ENCODE peak calls at places on chromosomes 4 and X, in four cellular contexts. One of them, this sample, is unnamed.

GRCh38 chr4:173520921-173521473 is 9.0 kb downstream of the HAND2 start:
- DNase-seq in esophagus squamous epithelium: no peak
- DNase-seq in ovary: no peak
- DNase-seq in uterus: no peak
- DNase-seq in this sample: no peak

GRCh38 chr4:80213117-80213815 is 16.0 kb downstream of the PRDM8 start:
- DNase-seq in esophagus squamous epithelium: no peak
- DNase-seq in ovary: no peak
- DNase-seq in uterus: no peak
- DNase-seq in this sample: no peak

GRCh38 chrX:112473654-112474053 is 206.1 kb downstream of the LHFPL1 start:
- DNase-seq in esophagus squamous epithelium: no peak
- DNase-seq in ovary: no peak
- DNase-seq in uterus: no peak
- DNase-seq in this sample: no peak

GRCh38 chr4:76377922-76378321 is 43.0 kb downstream of the CCDC158 start:
- DNase-seq in esophagus squamous epithelium: no peak
- DNase-seq in ovary: no peak
- DNase-seq in uterus: no peak
- DNase-seq in this sample: no peak

GRCh38 chr4:151031831-151032605 is 16.9 kb upstream of the LRBA start:
- DNase-seq in esophagus squamous epithelium: no peak
- DNase-seq in ovary: no peak
- DNase-seq in uterus: no peak
- DNase-seq in this sample: no peak

GRCh38 chr4:117491531-117491930 is 406.2 kb upstream of the TRAM1L1 start:
- DNase-seq in esophagus squamous epithelium: no peak
- DNase-seq in ovary: no peak
- DNase-seq in uterus: no peak
- DNase-seq in this sample: no peak

GRCh38 chr4:11366859-11367258 is 61.8 kb downstream of the HS3ST1 start:
- DNase-seq in esophagus squamous epithelium: no peak
- DNase-seq in ovary: no peak
- DNase-seq in uterus: no peak
- DNase-seq in this sample: no peak

GRCh38 chrX:13669246-13669689 is 16.3 kb downstream of the TCEANC start:
- DNase-seq in esophagus squamous epithelium: no peak
- DNase-seq in ovary: peak; percentile 75
- DNase-seq in uterus: peak; percentile 83
- DNase-seq in this sample: peak; percentile 80

GRCh38 chr4:145735330-145735638 is 55.3 kb downstream of the C4orf51 start:
- DNase-seq in esophagus squamous epithelium: no peak
- DNase-seq in ovary: no peak
- DNase-seq in uterus: peak; percentile 30
- DNase-seq in this sample: peak; percentile 21

GRCh38 chrX:45372151-45372550 is 171.5 kb upstream of the DIPK2B start:
- DNase-seq in esophagus squamous epithelium: no peak
- DNase-seq in ovary: no peak
- DNase-seq in uterus: no peak
- DNase-seq in this sample: no peak

GRCh38 chr4:7876096-7876993 is 63.3 kb downstream of the AFAP1 start:
- DNase-seq in esophagus squamous epithelium: no peak
- DNase-seq in ovary: no peak
- DNase-seq in uterus: peak; percentile 55
- DNase-seq in this sample: no peak

GRCh38 chr4:173531085-173531965 is 1.3 kb upstream of the HAND2 start:
- DNase-seq in esophagus squamous epithelium: no peak
- DNase-seq in ovary: no peak
- DNase-seq in uterus: peak; percentile 76
- DNase-seq in this sample: no peak

GRCh38 chr4:52126946-52127345 is 75.8 kb downstream of the SPATA18 start:
- DNase-seq in esophagus squamous epithelium: no peak
- DNase-seq in ovary: no peak
- DNase-seq in uterus: no peak
- DNase-seq in this sample: no peak

GRCh38 chr4:88610771-88611170 is 18.5 kb downstream of the HERC3 start:
- DNase-seq in esophagus squamous epithelium: no peak
- DNase-seq in ovary: peak; percentile 24
- DNase-seq in uterus: peak; percentile 44
- DNase-seq in this sample: no peak

GRCh38 chr4:141686146-141686775 is 49.9 kb downstream of the IL15 start:
- DNase-seq in esophagus squamous epithelium: no peak
- DNase-seq in ovary: no peak
- DNase-seq in uterus: peak; percentile 19
- DNase-seq in this sample: no peak

GRCh38 chrX:27597506-27597905 is 7.4 kb downstream of the DCAF8L2 start:
- DNase-seq in esophagus squamous epithelium: no peak
- DNase-seq in ovary: no peak
- DNase-seq in uterus: no peak
- DNase-seq in this sample: no peak

GRCh38 chr4:41437264-41437566 is 100.7 kb upstream of the LIMCH1 start:
- DNase-seq in esophagus squamous epithelium: no peak
- DNase-seq in ovary: no peak
- DNase-seq in uterus: no peak
- DNase-seq in this sample: no peak

GRCh38 chr4:26793750-26794149 is 66.9 kb upstream of the STIM2 start:
- DNase-seq in esophagus squamous epithelium: no peak
- DNase-seq in ovary: no peak
- DNase-seq in uterus: no peak
- DNase-seq in this sample: no peak

GRCh38 chrX:12329476-12329875 is 191.2 kb downstream of the FRMPD4 start:
- DNase-seq in esophagus squamous epithelium: no peak
- DNase-seq in ovary: no peak
- DNase-seq in uterus: no peak
- DNase-seq in this sample: no peak

GRCh38 chr4:19402666-19403065 is 849.0 kb upstream of the SLIT2 start:
- DNase-seq in esophagus squamous epithelium: no peak
- DNase-seq in ovary: no peak
- DNase-seq in uterus: no peak
- DNase-seq in this sample: no peak

GRCh38 chr4:74886490-74886889 is 46.4 kb upstream of the PARM1 start:
- DNase-seq in esophagus squamous epithelium: no peak
- DNase-seq in ovary: no peak
- DNase-seq in uterus: no peak
- DNase-seq in this sample: peak; percentile 29

GRCh38 chrX:134512566-134512965 is 52.6 kb downstream of the HPRT1 start:
- DNase-seq in esophagus squamous epithelium: no peak
- DNase-seq in ovary: no peak
- DNase-seq in uterus: no peak
- DNase-seq in this sample: no peak

GRCh38 chrX:135112096-135112729 is 8.1 kb downstream of the ETDB start:
- DNase-seq in esophagus squamous epithelium: no peak
- DNase-seq in ovary: no peak
- DNase-seq in uterus: no peak
- DNase-seq in this sample: no peak

GRCh38 chrX:1537031-1537715 is at the start of gene P2RY8:
- DNase-seq in esophagus squamous epithelium: peak; percentile 29
- DNase-seq in ovary: peak; percentile 86
- DNase-seq in uterus: peak; percentile 52
- DNase-seq in this sample: no peak

GRCh38 chr4:95742872-95743271 is 97.0 kb upstream of the PDHA2 start:
- DNase-seq in esophagus squamous epithelium: no peak
- DNase-seq in ovary: no peak
- DNase-seq in uterus: no peak
- DNase-seq in this sample: no peak

GRCh38 chr4:112189754-112190153 is 41.8 kb upstream of the AP1AR start:
- DNase-seq in esophagus squamous epithelium: no peak
- DNase-seq in ovary: no peak
- DNase-seq in uterus: no peak
- DNase-seq in this sample: no peak

GRCh38 chr4:119632216-119632615 is 3.6 kb upstream of the PDE5A start:
- DNase-seq in esophagus squamous epithelium: no peak
- DNase-seq in ovary: no peak
- DNase-seq in uterus: no peak
- DNase-seq in this sample: no peak

GRCh38 chrX:154602766-154603437 is 16.2 kb downstream of the CTAG1B start:
- DNase-seq in esophagus squamous epithelium: no peak
- DNase-seq in ovary: no peak
- DNase-seq in uterus: no peak
- DNase-seq in this sample: no peak

GRCh38 chr4:1403177-1403583 is 3.1 kb downstream of the NKX1-1 start:
- DNase-seq in esophagus squamous epithelium: no peak
- DNase-seq in ovary: no peak
- DNase-seq in uterus: no peak
- DNase-seq in this sample: no peak

GRCh38 chr4:120630432-120630831 is 292.1 kb downstream of the PRDM5 start:
- DNase-seq in esophagus squamous epithelium: no peak
- DNase-seq in ovary: no peak
- DNase-seq in uterus: no peak
- DNase-seq in this sample: no peak

GRCh38 chrX:119401569-119401968 is 2.4 kb downstream of the SLC25A43 start:
- DNase-seq in esophagus squamous epithelium: no peak
- DNase-seq in ovary: no peak
- DNase-seq in uterus: no peak
- DNase-seq in this sample: no peak

GRCh38 chr4:76897522-76898384 is at the start of gene SOWAHB:
- DNase-seq in esophagus squamous epithelium: no peak
- DNase-seq in ovary: no peak
- DNase-seq in uterus: no peak
- DNase-seq in this sample: peak; percentile 70

GRCh38 chrX:49041683-49042529 is 1.3 kb downstream of the TFE3 start:
- DNase-seq in esophagus squamous epithelium: no peak
- DNase-seq in ovary: no peak
- DNase-seq in uterus: no peak
- DNase-seq in this sample: no peak

GRCh38 chr4:4704267-4704666 is 155.2 kb upstream of the MSX1 start:
- DNase-seq in esophagus squamous epithelium: no peak
- DNase-seq in ovary: no peak
- DNase-seq in uterus: peak; percentile 40
- DNase-seq in this sample: no peak

GRCh38 chr4:156950090-156950489 is 21.5 kb downstream of the PDGFC start:
- DNase-seq in esophagus squamous epithelium: no peak
- DNase-seq in ovary: no peak
- DNase-seq in uterus: no peak
- DNase-seq in this sample: no peak

GRCh38 chr4:156952078-156952759 is 19.4 kb downstream of the PDGFC start:
- DNase-seq in esophagus squamous epithelium: no peak
- DNase-seq in ovary: no peak
- DNase-seq in uterus: no peak
- DNase-seq in this sample: no peak

GRCh38 chr4:156948738-156949137 is 22.9 kb downstream of the PDGFC start:
- DNase-seq in esophagus squamous epithelium: no peak
- DNase-seq in ovary: no peak
- DNase-seq in uterus: no peak
- DNase-seq in this sample: no peak

GRCh38 chr4:156949373-156949814 is 22.2 kb downstream of the PDGFC start:
- DNase-seq in esophagus squamous epithelium: no peak
- DNase-seq in ovary: no peak
- DNase-seq in uterus: no peak
- DNase-seq in this sample: no peak

GRCh38 chr4:156950950-156951349 is 20.6 kb downstream of the PDGFC start:
- DNase-seq in esophagus squamous epithelium: no peak
- DNase-seq in ovary: no peak
- DNase-seq in uterus: no peak
- DNase-seq in this sample: no peak
- H3K4me3 ChIP-seq in esophagus squamous epithelium: no peak overlapping the region
- H3K4me3 ChIP-seq in ovary: no peak overlapping the region
- H3K4me3 ChIP-seq in uterus: no peak overlapping the region
- H3K4me3 ChIP-seq in this sample: no peak overlapping the region

GRCh38 chrX:130213376-130213775 is 41.6 kb downstream of the RAB33A start:
- DNase-seq in esophagus squamous epithelium: no peak
- DNase-seq in ovary: no peak
- DNase-seq in uterus: no peak
- DNase-seq in this sample: no peak
- H3K36me3 ChIP-seq in esophagus squamous epithelium: peaks cover 54% of the 10 kb centered on the region
- H3K36me3 ChIP-seq in ovary: no peaks in the 10 kb centered on the region
- H3K36me3 ChIP-seq in uterus: no peaks in the 10 kb centered on the region
- H3K36me3 ChIP-seq in this sample: no peaks in the 10 kb centered on the region

GRCh38 chrX:97131886-97132285 is 248.2 kb downstream of the RPA4 start:
- DNase-seq in esophagus squamous epithelium: no peak
- DNase-seq in ovary: no peak
- DNase-seq in uterus: no peak
- DNase-seq in this sample: no peak
- TF ChIP-seq POLR2A in esophagus squamous epithelium: no peak
- TF ChIP-seq POLR2A in ovary: no peak
- TF ChIP-seq POLR2A in uterus: no peak
- TF ChIP-seq POLR2A in this sample: no peak

DNA sequence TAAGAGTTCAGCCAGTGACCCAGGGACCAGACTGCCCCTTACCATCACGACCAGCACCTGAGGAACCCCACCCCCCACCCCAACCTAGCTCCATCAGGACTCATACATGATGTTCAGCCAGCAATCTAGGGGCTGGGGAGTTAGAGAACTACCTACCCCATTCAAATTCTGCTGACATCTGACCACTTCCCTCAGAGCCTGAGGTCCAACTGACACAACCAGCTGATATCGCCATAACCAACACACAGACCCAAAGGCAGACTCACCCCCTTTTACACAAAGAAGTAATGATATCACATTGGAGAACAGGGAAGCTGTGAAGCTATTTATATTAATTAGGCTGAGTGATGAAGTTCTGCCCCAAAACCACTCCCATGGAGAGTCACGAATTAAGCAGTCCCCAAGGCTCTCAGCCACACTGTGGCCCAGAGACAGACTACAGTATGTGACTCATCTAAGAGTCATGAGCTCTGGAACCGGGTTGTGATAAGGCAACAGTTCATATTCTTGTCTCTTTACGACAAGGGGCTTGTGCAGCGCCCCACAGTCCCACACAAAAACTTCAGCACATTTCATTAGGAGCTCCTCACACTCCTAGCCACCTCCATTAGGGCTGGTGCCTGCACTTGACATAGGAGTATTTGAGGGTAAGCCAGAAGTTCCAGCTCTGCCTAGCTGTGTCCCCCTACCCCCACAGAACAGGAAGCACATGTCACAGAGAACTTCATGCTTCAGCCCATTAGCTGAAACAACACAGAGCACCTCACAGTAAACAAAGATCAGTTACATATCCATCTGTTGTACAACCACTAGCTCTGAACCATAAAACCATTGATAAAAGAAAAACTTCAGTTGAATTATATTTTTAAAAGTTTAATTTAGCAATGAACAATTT is 184.7 kb upstream of the ZCCHC13 start:
- DNase-seq in esophagus squamous epithelium: no peak
- DNase-seq in ovary: no peak
- DNase-seq in uterus: no peak
- DNase-seq in this sample: no peak
- H3K4me3 ChIP-seq in esophagus squamous epithelium: no peak overlapping the region
- H3K4me3 ChIP-seq in ovary: no peak overlapping the region
- H3K4me3 ChIP-seq in uterus: no peak overlapping the region
- H3K4me3 ChIP-seq in this sample: no peak overlapping the region